ENCODE peak calls at places on chromosome 14, in four cellular contexts. One of them, this sample, is unnamed. For H3K4me1, the result is how much of the 10 kb centered on the place peaks cover.

GRCh38 chr14:79011091-79011919 is 841.1 kb downstream of the NRXN3 start:
- DNase-seq in IMR-90: peak
- DNase-seq in H1: no peak
- DNase-seq in H9: peak
- DNase-seq in this sample: peak

GRCh38 chr14:47772652-47773051 is 97.2 kb upstream of the MDGA2 start:
- DNase-seq in H1: no peak
- DNase-seq in H9: no peak
- DNase-seq in IMR-90: no peak
- DNase-seq in this sample: no peak

GRCh38 chr14:102272392-102272791 is 32.6 kb downstream of the MOK start:
- DNase-seq in H1: no peak
- DNase-seq in H9: no peak
- DNase-seq in IMR-90: peak
- DNase-seq in this sample: no peak

GRCh38 chr14:102863381-102863780 is 59.1 kb upstream of the AMN start:
- DNase-seq in H1: no peak
- DNase-seq in H9: no peak
- DNase-seq in IMR-90: no peak
- DNase-seq in this sample: no peak

GRCh38 chr14:83556065-83556464 is 1973.9 kb upstream of the FLRT2 start:
- DNase-seq in H9: no peak
- DNase-seq in IMR-90: peak
- DNase-seq in H1: no peak
- DNase-seq in this sample: no peak

GRCh38 chr14:78254911-78255431 is 84.8 kb downstream of the NRXN3 start:
- DNase-seq in IMR-90: no peak
- DNase-seq in H1: no peak
- DNase-seq in H9: no peak
- DNase-seq in this sample: no peak

GRCh38 chr14:88639221-88639620 is 76.4 kb downstream of the ZC3H14 start:
- DNase-seq in H9: no peak
- DNase-seq in IMR-90: no peak
- DNase-seq in H1: no peak
- DNase-seq in this sample: no peak

GRCh38 chr14:100858838-100859220 is 32.9 kb downstream of the MEG3 start:
- DNase-seq in IMR-90: no peak
- DNase-seq in H9: no peak
- DNase-seq in H1: no peak
- DNase-seq in this sample: no peak

GRCh38 chr14:67738740-67739504 is 37.2 kb downstream of the RDH12 start:
- DNase-seq in H1: no peak
- DNase-seq in H9: no peak
- DNase-seq in IMR-90: peak
- DNase-seq in this sample: peak

GRCh38 chr14:52926994-52927393 is 23.9 kb downstream of the FERMT2 start:
- DNase-seq in H1: no peak
- DNase-seq in IMR-90: peak
- DNase-seq in H9: no peak
- DNase-seq in this sample: no peak

GRCh38 chr14:104143071-104143470 is 4.7 kb downstream of the KIF26A start:
- DNase-seq in H1: no peak
- DNase-seq in IMR-90: no peak
- DNase-seq in H9: peak
- DNase-seq in this sample: no peak

GRCh38 chr14:93105362-93105761 is 10.4 kb downstream of the ITPK1 start:
- DNase-seq in IMR-90: peak
- DNase-seq in H9: no peak
- DNase-seq in H1: no peak
- DNase-seq in this sample: no peak

GRCh38 chr14:101917413-101918124 is 46.8 kb upstream of the DYNC1H1 start:
- DNase-seq in IMR-90: no peak
- DNase-seq in H1: no peak
- DNase-seq in H9: no peak
- DNase-seq in this sample: no peak

GRCh38 chr14:103065861-103066260 is 8.5 kb upstream of the CDC42BPB start:
- DNase-seq in IMR-90: no peak
- DNase-seq in H1: no peak
- DNase-seq in H9: no peak
- DNase-seq in this sample: no peak

GRCh38 chr14:96578619-96579018 is 76.4 kb downstream of the PAPOLA start:
- DNase-seq in IMR-90: no peak
- DNase-seq in H9: no peak
- DNase-seq in H1: no peak
- DNase-seq in this sample: no peak

GRCh38 chr14:95431199-95432145 is 85.0 kb downstream of the SYNE3 start:
- DNase-seq in IMR-90: peak
- DNase-seq in H9: peak
- DNase-seq in H1: no peak
- DNase-seq in this sample: peak
- H3K4me1 ChIP-seq in IMR-90: under half
- H3K4me1 ChIP-seq in H9: under half
- H3K4me1 ChIP-seq in H1: under half
- H3K4me1 ChIP-seq in this sample: under half

DNA sequence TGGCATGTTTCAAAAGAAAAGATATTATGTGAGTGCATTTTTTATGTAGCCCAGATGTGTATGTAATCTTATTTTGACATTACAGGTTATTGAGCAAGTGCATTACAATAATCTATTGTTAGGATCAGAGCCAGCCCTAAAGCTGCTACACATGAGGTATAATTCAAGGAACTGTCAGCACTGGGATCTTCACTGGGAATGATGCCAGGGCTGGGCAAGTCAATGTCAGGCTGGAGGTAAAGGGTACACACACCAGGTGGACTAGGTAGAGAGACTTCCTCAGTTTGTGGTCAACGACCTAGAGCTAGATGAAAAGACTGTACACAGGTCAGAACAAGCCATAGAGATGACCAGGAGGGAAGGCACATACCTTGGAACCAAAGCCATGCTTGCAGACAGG is 15.4 kb downstream of the TRIM9 start:
- DNase-seq in IMR-90: no peak
- DNase-seq in H9: no peak
- DNase-seq in H1: no peak
- DNase-seq in this sample: no peak
- H4K5ac ChIP-seq in IMR-90: no peak
- H4K5ac ChIP-seq in H9: no peak
- H4K5ac ChIP-seq in H1: no peak
- H4K5ac ChIP-seq in this sample: no peak

GRCh38 chr14:22845103-22845394 is 8.7 kb downstream of the MMP14 start:
- DNase-seq in H1: no peak
- DNase-seq in IMR-90: no peak
- DNase-seq in H9: no peak
- DNase-seq in this sample: no peak
- H3K4me1 ChIP-seq in H1: under half
- H3K4me1 ChIP-seq in IMR-90: under half
- H3K4me1 ChIP-seq in H9: under half
- H3K4me1 ChIP-seq in this sample: under half

DNA sequence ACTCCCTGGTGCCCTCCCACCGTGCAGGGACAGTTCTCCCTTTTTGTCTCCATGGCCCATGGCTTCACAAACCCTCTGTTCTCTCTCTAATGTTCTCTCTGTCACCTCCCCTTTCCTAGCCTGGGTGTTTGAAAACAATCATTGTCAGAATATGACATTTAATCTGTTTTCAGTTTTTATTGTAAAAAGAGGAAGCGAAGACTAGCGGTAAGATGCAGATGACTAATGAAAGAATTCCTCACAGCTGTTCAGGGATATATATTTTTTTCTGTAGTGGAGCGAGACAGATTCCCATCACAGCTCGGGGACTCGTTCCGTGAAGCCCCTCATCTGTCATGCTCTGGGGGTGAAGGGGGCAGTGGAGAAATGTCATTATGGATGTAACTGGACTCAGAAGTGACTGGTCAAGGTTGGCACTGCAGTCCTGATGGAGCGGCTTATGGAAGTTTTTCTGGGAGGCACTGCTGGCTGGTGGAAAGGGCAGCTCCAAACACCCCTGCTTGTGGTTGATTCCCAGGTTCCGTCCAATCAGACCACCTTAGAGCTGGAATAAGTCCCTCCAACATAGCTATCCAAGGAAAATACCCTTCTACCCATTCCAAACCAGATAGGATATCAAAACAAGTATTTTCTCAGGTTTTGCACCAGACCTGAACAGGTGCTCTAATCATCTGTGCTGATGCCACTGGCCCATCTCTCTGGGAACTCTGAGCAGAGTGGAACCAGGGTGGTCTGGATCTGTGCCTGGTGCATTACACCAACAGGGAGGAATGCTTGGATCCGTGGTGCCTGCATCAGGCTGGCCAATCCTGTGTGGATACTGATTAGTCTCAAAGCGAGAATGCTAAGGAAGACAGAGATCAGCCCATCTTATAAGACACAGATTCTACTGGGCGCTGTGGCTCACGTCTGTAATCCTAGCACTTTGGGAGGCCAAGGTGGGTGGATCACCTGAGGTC is 84.7 kb downstream of the GPATCH2L start:
- DNase-seq in H1: no peak
- DNase-seq in H9: no peak
- DNase-seq in IMR-90: peak
- DNase-seq in this sample: no peak
- H4K5ac ChIP-seq in H1: no peak
- H4K5ac ChIP-seq in H9: no peak
- H4K5ac ChIP-seq in IMR-90: no peak
- H4K5ac ChIP-seq in this sample: no peak

GRCh38 chr14:76151398-76152332 is at the start of gene GPATCH2L:
- DNase-seq in IMR-90: peak
- DNase-seq in H1: peak
- DNase-seq in H9: peak
- DNase-seq in this sample: peak

GRCh38 chr14:76152333-76152681 is 585 bp downstream of the GPATCH2L start:
- DNase-seq in H9: peak
- DNase-seq in IMR-90: peak
- DNase-seq in H1: no peak
- DNase-seq in this sample: peak

GRCh38 chr14:76153919-76154318 is 2.2 kb downstream of the GPATCH2L start:
- DNase-seq in IMR-90: no peak
- DNase-seq in H1: no peak
- DNase-seq in H9: no peak
- DNase-seq in this sample: no peak

GRCh38 chr14:76154539-76155126 is 2.9 kb downstream of the GPATCH2L start:
- DNase-seq in H9: no peak
- DNase-seq in H1: no peak
- DNase-seq in IMR-90: no peak
- DNase-seq in this sample: peak

DNA sequence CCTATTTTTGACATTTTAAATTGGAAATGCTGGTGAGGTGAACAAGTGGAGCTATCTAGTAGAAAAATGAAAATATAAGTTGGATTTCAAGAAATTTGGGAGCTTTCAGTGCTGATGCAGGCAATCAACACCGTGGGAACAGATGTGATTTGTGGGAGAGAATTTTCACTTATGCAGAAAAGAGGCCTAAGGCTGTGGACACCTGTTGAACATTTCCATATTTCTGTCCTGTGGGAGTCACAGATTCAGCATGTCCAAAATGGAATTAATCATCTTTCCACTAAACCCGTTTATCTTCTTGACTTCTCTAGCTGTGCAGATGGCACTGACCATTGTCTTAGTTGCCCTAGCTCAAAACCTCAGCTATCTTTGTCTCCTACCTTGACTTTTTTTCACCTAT is 2.5 kb upstream of the GPATCH2L start:
- DNase-seq in H9: no peak
- DNase-seq in IMR-90: no peak
- DNase-seq in H1: no peak
- DNase-seq in this sample: no peak
- H3K4me1 ChIP-seq in H9: under half
- H3K4me1 ChIP-seq in IMR-90: under half
- H3K4me1 ChIP-seq in H1: under half
- H3K4me1 ChIP-seq in this sample: under half

GRCh38 chr14:68876976-68877375 is 84.1 kb upstream of the ZFP36L1 start:
- DNase-seq in H9: no peak
- DNase-seq in H1: no peak
- DNase-seq in IMR-90: no peak
- DNase-seq in this sample: no peak
- H4K5ac ChIP-seq in H9: no peak
- H4K5ac ChIP-seq in H1: no peak
- H4K5ac ChIP-seq in IMR-90: no peak
- H4K5ac ChIP-seq in this sample: no peak

DNA sequence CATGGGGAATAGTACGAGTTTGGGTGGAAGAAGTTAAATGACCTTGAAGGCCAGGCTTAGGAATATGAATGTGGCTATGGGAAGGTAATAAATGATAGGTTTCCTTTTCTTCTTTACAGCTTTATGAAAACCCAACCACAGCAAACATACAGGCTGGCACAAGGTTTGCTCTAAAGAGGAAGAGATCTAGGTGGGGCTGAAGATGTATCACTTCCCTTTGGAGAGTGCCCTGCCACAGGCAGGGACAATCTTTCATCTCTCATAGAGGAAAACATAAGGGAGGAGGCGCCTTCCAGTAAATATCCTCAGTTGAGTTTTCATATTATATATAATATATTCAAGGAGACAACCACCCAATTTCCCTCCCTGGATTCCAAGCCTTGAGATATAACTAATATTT is 72.9 kb upstream of the FRMD6 start:
- DNase-seq in H1: no peak
- DNase-seq in H9: no peak
- DNase-seq in IMR-90: no peak
- DNase-seq in this sample: no peak
- H3K4me1 ChIP-seq in H1: under half
- H3K4me1 ChIP-seq in H9: under half
- H3K4me1 ChIP-seq in IMR-90: under half
- H3K4me1 ChIP-seq in this sample: under half

DNA sequence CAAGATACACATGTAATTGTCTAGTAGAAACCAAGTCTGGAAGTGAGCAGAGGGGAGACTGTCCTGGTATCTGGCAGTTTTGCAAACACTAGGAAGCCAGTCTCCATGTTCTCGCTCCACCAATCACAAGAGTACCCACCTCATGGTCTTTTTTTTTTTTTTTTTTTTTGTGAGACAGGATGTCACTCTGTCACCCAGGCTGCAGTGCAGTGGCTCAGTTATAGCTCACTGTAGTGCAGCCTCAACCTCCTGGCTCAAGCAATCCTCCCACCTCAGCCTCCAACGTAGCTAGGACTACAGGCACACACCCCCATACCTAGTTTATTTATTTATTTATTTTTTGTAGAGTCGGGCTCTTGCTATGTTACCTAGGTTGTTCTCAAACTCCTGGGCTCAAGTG is 189.2 kb downstream of the EFCAB11 start:
- DNase-seq in IMR-90: no peak
- DNase-seq in H1: no peak
- DNase-seq in H9: no peak
- DNase-seq in this sample: no peak
- H4K5ac ChIP-seq in IMR-90: no peak
- H4K5ac ChIP-seq in H1: no peak
- H4K5ac ChIP-seq in H9: no peak
- H4K5ac ChIP-seq in this sample: no peak

GRCh38 chr14:98174031-98174430 is 1098.0 kb downstream of the BCL11B start:
- DNase-seq in IMR-90: no peak
- DNase-seq in H9: no peak
- DNase-seq in H1: no peak
- DNase-seq in this sample: no peak

GRCh38 chr14:98176910-98177309 is 1095.1 kb downstream of the BCL11B start:
- DNase-seq in H1: no peak
- DNase-seq in H9: no peak
- DNase-seq in IMR-90: no peak
- DNase-seq in this sample: no peak

GRCh38 chr14:98177551-98177950 is 1094.4 kb downstream of the BCL11B start:
- DNase-seq in H9: no peak
- DNase-seq in IMR-90: no peak
- DNase-seq in H1: no peak
- DNase-seq in this sample: no peak

GRCh38 chr14:98175436-98175835 is 1096.6 kb downstream of the BCL11B start:
- DNase-seq in H9: no peak
- DNase-seq in H1: no peak
- DNase-seq in IMR-90: no peak
- DNase-seq in this sample: no peak

GRCh38 chr14:98175881-98176280 is 1096.1 kb downstream of the BCL11B start:
- DNase-seq in H1: no peak
- DNase-seq in IMR-90: no peak
- DNase-seq in H9: no peak
- DNase-seq in this sample: no peak
- H3K4me1 ChIP-seq in H1: under half
- H3K4me1 ChIP-seq in IMR-90: under half
- H3K4me1 ChIP-seq in H9: under half
- H3K4me1 ChIP-seq in this sample: under half

This sample was measured in mesendoderm.